ENCODE peak calls at places on chromosome 18, in seven cellular contexts. One of them, this sample, is unnamed.

GRCh38 chr18:49625021-49625691 is 63.3 kb downstream of the LIPG start:
- DNase-seq in smooth muscle cell of the brain vasculature: no peak
- DNase-seq in dorsolateral prefrontal cortex: no peak
- DNase-seq in GM13976: no peak
- DNase-seq in small intestine: peak; percentile 36
- DNase-seq in effector CD4-positive, alpha-beta T cell: no peak
- DNase-seq in left colon: no peak
- DNase-seq in this sample: peak; percentile 13

GRCh38 chr18:32530947-32531651 is 60.4 kb upstream of the GAREM1 start:
- DNase-seq in smooth muscle cell of the brain vasculature: no peak
- DNase-seq in dorsolateral prefrontal cortex: no peak
- DNase-seq in GM13976: peak; percentile 12
- DNase-seq in small intestine: peak; percentile 86
- DNase-seq in effector CD4-positive, alpha-beta T cell: no peak
- DNase-seq in left colon: no peak
- DNase-seq in this sample: peak; percentile 7

GRCh38 chr18:6994719-6995430 is 122.7 kb downstream of the LAMA1 start:
- DNase-seq in smooth muscle cell of the brain vasculature: no peak
- DNase-seq in dorsolateral prefrontal cortex: no peak
- DNase-seq in GM13976: no peak
- DNase-seq in small intestine: peak; percentile 20
- DNase-seq in effector CD4-positive, alpha-beta T cell: no peak
- DNase-seq in left colon: no peak
- DNase-seq in this sample: peak; percentile 78

GRCh38 chr18:3162181-3162580 is 57.6 kb downstream of the MYOM1 start:
- DNase-seq in smooth muscle cell of the brain vasculature: no peak
- DNase-seq in dorsolateral prefrontal cortex: no peak
- DNase-seq in GM13976: no peak
- DNase-seq in small intestine: peak; percentile 92
- DNase-seq in effector CD4-positive, alpha-beta T cell: no peak
- DNase-seq in left colon: peak; percentile 70
- DNase-seq in this sample: no peak

GRCh38 chr18:3526421-3527354 is 76.7 kb downstream of the TGIF1 start:
- DNase-seq in smooth muscle cell of the brain vasculature: peak; percentile 23
- DNase-seq in dorsolateral prefrontal cortex: no peak
- DNase-seq in GM13976: peak; percentile 45
- DNase-seq in small intestine: peak; percentile 23
- DNase-seq in effector CD4-positive, alpha-beta T cell: no peak
- DNase-seq in left colon: no peak
- DNase-seq in this sample: no peak

GRCh38 chr18:76490701-76491171 is 4.3 kb downstream of the ZNF516 start:
- DNase-seq in smooth muscle cell of the brain vasculature: no peak
- DNase-seq in dorsolateral prefrontal cortex: no peak
- DNase-seq in GM13976: peak; percentile 63
- DNase-seq in small intestine: peak; percentile 72
- DNase-seq in effector CD4-positive, alpha-beta T cell: peak; percentile 18
- DNase-seq in left colon: peak; percentile 74
- DNase-seq in this sample: no peak

GRCh38 chr18:44039216-44039615 is 641.5 kb upstream of the SETBP1 start:
- DNase-seq in smooth muscle cell of the brain vasculature: no peak
- DNase-seq in dorsolateral prefrontal cortex: no peak
- DNase-seq in GM13976: no peak
- DNase-seq in small intestine: no peak
- DNase-seq in effector CD4-positive, alpha-beta T cell: no peak
- DNase-seq in left colon: no peak
- DNase-seq in this sample: no peak

GRCh38 chr18:42446195-42446594 is 491.2 kb downstream of the PIK3C3 start:
- DNase-seq in smooth muscle cell of the brain vasculature: peak; percentile 17
- DNase-seq in dorsolateral prefrontal cortex: no peak
- DNase-seq in GM13976: no peak
- DNase-seq in small intestine: no peak
- DNase-seq in effector CD4-positive, alpha-beta T cell: no peak
- DNase-seq in left colon: no peak
- DNase-seq in this sample: peak; percentile 95

GRCh38 chr18:11689031-11689971 is at the start of gene GNAL:
- DNase-seq in smooth muscle cell of the brain vasculature: peak; percentile 43
- DNase-seq in dorsolateral prefrontal cortex: peak; percentile 74
- DNase-seq in GM13976: peak; percentile 85
- DNase-seq in small intestine: peak; percentile 60
- DNase-seq in effector CD4-positive, alpha-beta T cell: no peak
- DNase-seq in left colon: peak; percentile 68
- DNase-seq in this sample: no peak

GRCh38 chr18:69686861-69687260 is 260.8 kb downstream of the CD226 start:
- DNase-seq in smooth muscle cell of the brain vasculature: no peak
- DNase-seq in dorsolateral prefrontal cortex: no peak
- DNase-seq in GM13976: no peak
- DNase-seq in small intestine: no peak
- DNase-seq in effector CD4-positive, alpha-beta T cell: no peak
- DNase-seq in left colon: no peak
- DNase-seq in this sample: no peak